ENCODE peak calls at places on chromosomes 13 and 19, in six cellular contexts. V, C, K, F, L and O are unnamed samples.

GRCh38 chr19:38702278-38702677 is 42.0 kb downstream of the CAPN12 start:
- DNase-seq in V (no peak), C (no peak), K (no peak), F (no peak), L (no peak), O (no peak)

GRCh38 chr13:73767191-73767741 is 366.9 kb downstream of the KLF12 start:
- DNase-seq in V (peak; percentile 91), C (no peak), K (no peak), F (no peak), L (no peak), O (no peak)

GRCh38 chr19:45499196-45500180 is 1.2 kb downstream of the PPM1N start:
- DNase-seq in V (peak; percentile 86), C (peak; percentile 42), K (peak; percentile 62), F (no peak), L (no peak), O (peak; percentile 57)

GRCh38 chr13:44819245-44819644 is 170.0 kb downstream of the NUFIP1 start:
- DNase-seq in V (no peak), C (peak; percentile 84), K (no peak), F (peak; percentile 85), L (no peak), O (peak; percentile 73)

GRCh38 chr13:113991191-113991669 is 17.4 kb upstream of the C13orf46 start:
- DNase-seq in V (no peak), C (no peak), K (peak; percentile 80), F (no peak), L (no peak), O (no peak)

GRCh38 chr13:102847272-102848234 is 1.7 kb downstream of the ERCC5 start:
- DNase-seq in V (peak; percentile 46), C (peak; percentile 26), K (peak; percentile 17), F (peak; percentile 19), L (peak; percentile 59), O (peak; percentile 78)

GRCh38 chr13:25171517-25172302 is at the start of gene AMER2:
- DNase-seq in V (peak; percentile 86), C (no peak), K (peak; percentile 75), F (no peak), L (no peak), O (peak; percentile 49)

GRCh38 chr19:38320969-38321339 is 1.3 kb downstream of the KCNK6 start:
- DNase-seq in V (no peak), C (no peak), K (no peak), F (no peak), L (no peak), O (no peak)

GRCh38 chr13:81017525-81018152 is 676.7 kb upstream of the SPRY2 start:
- DNase-seq in V (peak; percentile 70), C (peak; percentile 61), K (peak; percentile 44), F (peak; percentile 16), L (peak; percentile 68), O (peak; percentile 65)

GRCh38 chr19:48064509-48064908 is 20.6 kb upstream of the CABP5 start:
- DNase-seq in V (no peak), C (no peak), K (no peak), F (no peak), L (no peak), O (no peak)

GRCh38 chr19:33294058-33294798 is 8.1 kb downstream of the CEBPA start:
- DNase-seq in V (no peak), C (no peak), K (no peak), F (no peak), L (no peak), O (no peak)

GRCh38 chr19:39409886-39410619 is 2.4 kb upstream of the PLEKHG2 start:
- DNase-seq in V (peak; percentile 68), C (no peak), K (peak; percentile 73), F (peak; percentile 54), L (peak; percentile 39), O (peak; percentile 81)

GRCh38 chr19:41344162-41344561 is 9.6 kb downstream of the TGFB1 start:
- DNase-seq in V (no peak), C (no peak), K (no peak), F (no peak), L (no peak), O (no peak)

GRCh38 chr19:34124828-34125227 is 47.5 kb upstream of the LSM14A start:
- DNase-seq in V (peak; percentile 46), C (peak; percentile 8), K (peak; percentile 24), F (no peak), L (no peak), O (no peak)

GRCh38 chr19:1130801-1131717 is 27.3 kb downstream of the GPX4 start:
- DNase-seq in V (no peak), C (no peak), K (no peak), F (no peak), L (peak; percentile 78), O (peak; percentile 55)

GRCh38 chr19:46955114-46955812 is 64.4 kb upstream of the NPAS1 start:
- DNase-seq in V (no peak), C (peak; percentile 58), K (no peak), F (no peak), L (peak; percentile 74), O (peak; percentile 74)

DNA sequence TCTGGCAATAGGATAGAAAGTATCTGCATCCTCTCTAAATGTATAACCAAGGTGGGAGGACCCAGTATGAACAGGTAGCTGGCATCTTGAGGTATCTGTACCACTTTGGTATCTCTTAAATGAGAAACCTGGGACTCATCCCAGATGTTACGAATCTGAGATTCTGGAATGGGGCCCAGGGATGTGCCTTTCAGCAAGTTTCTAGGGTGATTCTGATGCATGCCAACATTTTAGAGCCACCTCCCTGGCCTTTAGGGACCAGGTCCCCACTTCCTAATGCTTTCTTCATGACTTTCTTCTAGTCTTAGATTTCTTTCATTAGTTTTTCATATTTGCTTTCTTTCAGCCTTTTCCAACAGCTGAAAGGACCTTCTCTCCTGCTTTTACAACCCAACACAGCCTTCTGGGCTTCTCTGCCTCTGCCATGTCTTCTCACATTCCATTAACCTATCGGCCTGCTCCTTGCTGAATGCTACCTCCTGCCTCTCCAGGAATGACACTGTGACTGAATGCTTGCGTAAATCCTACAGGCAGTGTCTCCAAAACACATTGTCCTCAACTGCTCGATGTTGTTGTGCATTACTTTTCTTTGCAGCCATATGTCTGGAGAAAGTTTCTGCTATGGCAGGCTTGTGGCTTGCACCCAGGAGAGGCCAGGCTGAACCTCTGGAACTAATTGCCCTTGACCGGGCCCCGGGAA is 284.0 kb downstream of the DNAJC15 start:
- DNase-seq in V (no peak), C (no peak), K (no peak), F (no peak), L (no peak), O (peak; percentile 18)
- H2AFZ ChIP-seq in V (no peak overlapping the region), C (no peak overlapping the region), K (peak overlapping the region; percentile 64), F (no peak overlapping the region), L (no peak overlapping the region), O (no peak overlapping the region)

GRCh38 chr13:76723551-76724232 is 162.5 kb downstream of the KCTD12 start:
- DNase-seq in V (peak; percentile 26), C (peak; percentile 10), K (no peak), F (no peak), L (no peak), O (peak; percentile 95)

GRCh38 chr13:76720827-76721226 is 165.4 kb downstream of the KCTD12 start:
- DNase-seq in V (no peak), C (no peak), K (no peak), F (no peak), L (no peak), O (no peak)

GRCh38 chr13:76719955-76720354 is 166.2 kb downstream of the KCTD12 start:
- DNase-seq in V (no peak), C (no peak), K (no peak), F (no peak), L (no peak), O (no peak)

GRCh38 chr13:76722782-76723181 is 163.4 kb downstream of the KCTD12 start:
- DNase-seq in V (no peak), C (no peak), K (no peak), F (no peak), L (no peak), O (no peak)

DNA sequence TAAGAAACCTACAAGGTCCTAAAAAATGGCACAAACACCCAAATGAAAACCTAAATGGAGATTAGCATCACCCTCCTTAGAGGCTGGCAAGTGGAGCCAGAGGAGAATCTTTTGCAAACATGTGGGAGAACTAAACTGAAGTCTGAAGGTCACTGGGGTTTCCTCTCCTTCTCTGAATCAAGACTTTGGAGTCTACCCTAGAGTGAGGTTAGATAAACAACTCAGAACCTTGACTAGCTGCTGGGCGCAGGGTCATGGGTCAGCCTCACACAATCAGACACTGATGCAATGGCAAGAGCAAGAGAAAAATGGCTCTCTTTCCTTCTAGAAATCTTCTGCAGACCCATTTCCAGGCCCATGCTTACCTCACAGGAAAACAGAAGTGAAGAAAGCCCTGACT is 165.8 kb downstream of the KCTD12 start:
- DNase-seq in V (no peak), C (no peak), K (no peak), F (no peak), L (no peak), O (no peak)
- TF ChIP-seq EZH2phosphoT487 in V (no peak), C (no peak), K (no peak), F (no peak), L (no peak), O (no peak)

GRCh38 chr13:33280550-33280905 is 5.0 kb downstream of the STARD13 start:
- DNase-seq in V (no peak), C (no peak), K (no peak), F (no peak), L (no peak), O (no peak)

GRCh38 chr13:33279414-33279813 is 6.1 kb downstream of the STARD13 start:
- DNase-seq in V (no peak), C (peak; percentile 70), K (no peak), F (no peak), L (no peak), O (peak; percentile 37)

GRCh38 chr13:33278923-33279322 is 6.6 kb downstream of the STARD13 start:
- DNase-seq in V (no peak), C (no peak), K (no peak), F (no peak), L (no peak), O (no peak)

GRCh38 chr13:33280923-33281322 is 4.6 kb downstream of the STARD13 start:
- DNase-seq in V (no peak), C (no peak), K (no peak), F (no peak), L (no peak), O (peak; percentile 43)

DNA sequence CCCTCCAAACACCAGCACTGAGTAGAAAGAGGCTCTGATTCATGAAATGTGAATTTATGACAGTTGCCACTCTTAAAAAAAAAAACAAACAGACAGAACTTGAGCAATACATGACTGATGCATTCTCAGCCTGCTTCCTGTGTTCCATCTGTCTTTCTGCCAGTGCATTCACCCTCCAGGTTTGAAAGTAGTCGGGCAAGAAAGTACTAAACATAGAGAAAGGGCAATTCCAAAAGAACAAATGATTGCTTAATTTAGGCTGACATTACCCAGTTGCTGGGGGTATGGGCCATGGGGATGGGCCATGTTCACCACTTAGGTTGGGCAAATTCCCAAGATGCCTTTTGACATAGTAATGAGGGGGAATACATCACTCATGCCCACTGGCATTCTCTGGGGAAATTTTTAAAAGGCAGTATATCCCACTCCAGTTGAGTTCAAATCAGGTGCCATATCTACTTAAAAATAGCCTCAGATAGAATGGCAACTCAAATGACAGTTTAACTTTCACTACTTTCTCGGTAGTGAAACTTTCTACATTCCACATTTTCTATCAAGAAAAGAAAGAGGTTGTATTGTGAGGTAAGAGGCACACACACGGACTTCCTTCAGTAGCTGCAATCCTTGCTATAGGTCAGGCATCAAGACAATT is 5.5 kb downstream of the STARD13 start:
- DNase-seq in V (no peak), C (peak; percentile 95), K (no peak), F (no peak), L (no peak), O (peak; percentile 87)
- H3K9ac ChIP-seq in V (no peak overlapping the region), C (peak overlapping the region; percentile 53), K (peak overlapping the region; percentile 55), F (no peak overlapping the region), L (no peak overlapping the region), O (peak overlapping the region; percentile 47)

GRCh38 chr13:110949628-110950027 is 34.8 kb upstream of the ANKRD10 start:
- DNase-seq in V (no peak), C (no peak), K (no peak), F (no peak), L (no peak), O (peak; percentile 21)
- H2AFZ ChIP-seq in V (no peak overlapping the region), C (no peak overlapping the region), K (no peak overlapping the region), F (no peak overlapping the region), L (no peak overlapping the region), O (no peak overlapping the region)

GRCh38 chr13:50646070-50646469 is 197.4 kb downstream of the DLEU7 start:
- DNase-seq in V (no peak), C (no peak), K (no peak), F (no peak), L (no peak), O (no peak)
- TF ChIP-seq EZH2phosphoT487 in V (no peak), C (no peak), K (no peak), F (no peak), L (no peak), O (no peak)